ENCODE peak calls at places on chromosomes 12 and 14, in nine cellular contexts. T is Peyer's patch, C is A549, V is heart left ventricle, Q is IMR-90, S is ovary, Z is body of pancreas, G is stomach, D is sigmoid colon. U is an unnamed sample. For H3K4me1, the result is how much of the 10 kb centered on the place peaks cover.

GRCh38 chr12:2447861-2448260 is 346.9 kb upstream of the FKBP4 start:
- DNase-seq in T (no peak), C (no peak), V (no peak), Q (no peak), S (no peak), Z (no peak), G (no peak), D (no peak), U (no peak)

GRCh38 chr12:95620171-95620570 is 68.9 kb upstream of the USP44 start:
- DNase-seq in T (no peak), C (no peak), V (no peak), Q (no peak), S (no peak), Z (no peak), G (no peak), D (no peak), U (no peak)

GRCh38 chr12:69985656-69986055 is 160.6 kb downstream of the MYRFL start:
- DNase-seq in T (peak), C (peak), V (no peak), Q (no peak), S (no peak), Z (no peak), G (no peak), D (no peak), U (peak)

GRCh38 chr14:104390941-104391901 is 188.3 kb upstream of the C14orf180 start:
- DNase-seq in T (peak), C (no peak), V (peak), Q (no peak), S (peak), Z (no peak), G (peak), D (peak), U (no peak)

GRCh38 chr12:83945871-83946270 is 966.7 kb downstream of the SLC6A15 start:
- DNase-seq in T (no peak), C (peak), V (no peak), Q (peak), S (no peak), Z (no peak), G (no peak), D (no peak), U (no peak)

GRCh38 chr12:123096159-123096558 is 54.7 kb downstream of the PITPNM2 start:
- DNase-seq in T (no peak), C (no peak), V (no peak), Q (no peak), S (no peak), Z (no peak), G (no peak), D (no peak), U (no peak)

GRCh38 chr12:39490500-39491276 is 47.8 kb upstream of the KIF21A start:
- DNase-seq in T (no peak), C (no peak), V (no peak), Q (no peak), S (no peak), Z (no peak), G (no peak), D (no peak), U (no peak)

GRCh38 chr12:18250313-18250916 is 10.9 kb upstream of the PIK3C2G start:
- DNase-seq in T (peak), C (peak), V (no peak), Q (peak), S (no peak), Z (no peak), G (no peak), D (no peak), U (no peak)

GRCh38 chr12:646303-647038 is 16.8 kb downstream of the NINJ2 start:
- DNase-seq in T (peak), C (no peak), V (peak), Q (no peak), S (peak), Z (peak), G (peak), D (peak), U (no peak)

GRCh38 chr14:69037790-69038448 is 58.8 kb upstream of the ACTN1 start:
- DNase-seq in T (no peak), C (no peak), V (no peak), Q (peak), S (no peak), Z (no peak), G (no peak), D (no peak), U (no peak)

GRCh38 chr14:32254952-32255679 is 52.0 kb upstream of the RNU6-8 start:
- DNase-seq in T (peak), C (peak), V (peak), Q (peak), S (peak), Z (peak), G (peak), D (peak), U (peak)

GRCh38 chr14:54808326-54809161 is 94.1 kb downstream of the GCH1 start:
- DNase-seq in T (no peak), C (no peak), V (no peak), Q (no peak), S (no peak), Z (no peak), G (no peak), D (no peak), U (no peak)

GRCh38 chr14:72902802-72903530 is 9.1 kb upstream of the DPF3 start:
- DNase-seq in T (no peak), C (no peak), V (no peak), Q (no peak), S (no peak), Z (no peak), G (no peak), D (no peak), U (no peak)

GRCh38 chr12:52081263-52081733 is 1.8 kb downstream of the SMIM41 start:
- DNase-seq in T (peak), C (no peak), V (no peak), Q (no peak), S (peak), Z (no peak), G (no peak), D (peak), U (no peak)

GRCh38 chr14:24274101-24274543 is 2.7 kb upstream of the RABGGTA start:
- DNase-seq in T (no peak), C (no peak), V (no peak), Q (peak), S (no peak), Z (peak), G (peak), D (no peak), U (no peak)

GRCh38 chr14:44494125-44494524 is 13.0 kb downstream of the FSCB start:
- DNase-seq in T (no peak), C (no peak), V (no peak), Q (no peak), S (no peak), Z (no peak), G (no peak), D (no peak), U (no peak)

GRCh38 chr14:56730468-56731145 is 79.7 kb downstream of the OTX2 start:
- DNase-seq in T (no peak), C (no peak), V (no peak), Q (no peak), S (no peak), Z (no peak), G (no peak), D (no peak), U (no peak)

GRCh38 chr14:60713513-60713912 is 10.6 kb downstream of the SIX4 start:
- DNase-seq in T (no peak), C (no peak), V (no peak), Q (no peak), S (no peak), Z (no peak), G (no peak), D (no peak), U (no peak)

GRCh38 chr12:116954700-116955381 is 44.1 kb downstream of the FBXW8 start:
- DNase-seq in T (no peak), C (no peak), V (no peak), Q (no peak), S (peak), Z (peak), G (peak), D (no peak), U (no peak)

GRCh38 chr12:51449569-51450246 is 25.1 kb downstream of the SLC4A8 start:
- DNase-seq in T (no peak), C (no peak), V (no peak), Q (peak), S (no peak), Z (no peak), G (no peak), D (no peak), U (no peak)

GRCh38 chr14:100292776-100293461 is 13.3 kb downstream of the SLC25A29 start:
- DNase-seq in T (peak), C (no peak), V (peak), Q (no peak), S (peak), Z (peak), G (no peak), D (no peak), U (peak)

GRCh38 chr14:63713058-63713457 is 14.8 kb downstream of the SGPP1 start:
- DNase-seq in T (no peak), C (no peak), V (no peak), Q (no peak), S (no peak), Z (no peak), G (no peak), D (no peak), U (no peak)

GRCh38 chr12:58583541-58583940 is 336.8 kb downstream of the LRIG3 start:
- DNase-seq in T (no peak), C (no peak), V (no peak), Q (peak), S (no peak), Z (no peak), G (no peak), D (no peak), U (no peak)

GRCh38 chr12:123115409-123116111 is 35.3 kb downstream of the PITPNM2 start:
- DNase-seq in T (peak), C (no peak), V (no peak), Q (peak), S (peak), Z (peak), G (no peak), D (peak), U (peak)

GRCh38 chr14:29738056-29738455 is 189.6 kb downstream of the PRKD1 start:
- DNase-seq in T (no peak), C (no peak), V (no peak), Q (no peak), S (no peak), Z (no peak), G (no peak), D (no peak), U (no peak)

GRCh38 chr14:53999061-53999488 is 42.5 kb upstream of the BMP4 start:
- DNase-seq in T (no peak), C (no peak), V (no peak), Q (peak), S (no peak), Z (no peak), G (no peak), D (no peak), U (no peak)

GRCh38 chr12:132158677-132159554 is 14.7 kb downstream of the NOC4L start:
- DNase-seq in T (no peak), C (no peak), V (peak), Q (no peak), S (no peak), Z (no peak), G (no peak), D (no peak), U (no peak)

GRCh38 chr12:117189725-117190209 is 503 bp downstream of the FBXO21 start:
- DNase-seq in T (peak), C (peak), V (peak), Q (peak), S (peak), Z (peak), G (peak), D (peak), U (peak)

GRCh38 chr14:104367811-104368750 is 211.5 kb upstream of the C14orf180 start:
- DNase-seq in T (no peak), C (no peak), V (peak), Q (no peak), S (no peak), Z (no peak), G (no peak), D (no peak), U (no peak)

GRCh38 chr12:29562167-29562776 is 64.8 kb upstream of the OVCH1 start:
- DNase-seq in T (no peak), C (no peak), V (no peak), Q (peak), S (peak), Z (no peak), G (no peak), D (peak), U (no peak)

GRCh38 chr14:22332671-22333407 is 256.2 kb downstream of the DAD1 start:
- DNase-seq in T (no peak), C (no peak), V (no peak), Q (no peak), S (no peak), Z (no peak), G (no peak), D (no peak), U (no peak)

GRCh38 chr12:85277900-85278597 is 2.0 kb upstream of the ALX1 start:
- DNase-seq in T (peak), C (no peak), V (peak), Q (no peak), S (no peak), Z (peak), G (no peak), D (peak), U (peak)

GRCh38 chr12:109772622-109773321 is 59.1 kb downstream of the FAM222A start:
- DNase-seq in T (peak), C (no peak), V (no peak), Q (no peak), S (no peak), Z (no peak), G (no peak), D (peak), U (no peak)

GRCh38 chr12:18998343-18999270 is 130.9 kb upstream of the PLEKHA5 start:
- DNase-seq in T (no peak), C (no peak), V (no peak), Q (peak), S (no peak), Z (no peak), G (no peak), D (no peak), U (no peak)

GRCh38 chr14:99063620-99064225 is 208.3 kb downstream of the BCL11B start:
- DNase-seq in T (no peak), C (no peak), V (no peak), Q (no peak), S (no peak), Z (peak), G (no peak), D (no peak), U (no peak)

GRCh38 chr12:70733385-70733784 is 96.2 kb upstream of the PTPRB start:
- DNase-seq in T (peak), C (peak), V (no peak), Q (peak), S (no peak), Z (peak), G (no peak), D (no peak), U (no peak)

GRCh38 chr12:254039-254438 is 8.6 kb downstream of the SLC6A13 start:
- DNase-seq in T (no peak), C (no peak), V (no peak), Q (no peak), S (no peak), Z (no peak), G (no peak), D (no peak), U (no peak)

GRCh38 chr12:62466018-62466595 is 519 bp upstream of the MON2 start:
- DNase-seq in T (peak), C (peak), V (no peak), Q (peak), S (peak), Z (peak), G (peak), D (peak), U (peak)

GRCh38 chr14:69355955-69356321 is 42.2 kb downstream of the ERH start:
- DNase-seq in T (no peak), C (no peak), V (no peak), Q (peak), S (no peak), Z (peak), G (no peak), D (peak), U (no peak)

DNA sequence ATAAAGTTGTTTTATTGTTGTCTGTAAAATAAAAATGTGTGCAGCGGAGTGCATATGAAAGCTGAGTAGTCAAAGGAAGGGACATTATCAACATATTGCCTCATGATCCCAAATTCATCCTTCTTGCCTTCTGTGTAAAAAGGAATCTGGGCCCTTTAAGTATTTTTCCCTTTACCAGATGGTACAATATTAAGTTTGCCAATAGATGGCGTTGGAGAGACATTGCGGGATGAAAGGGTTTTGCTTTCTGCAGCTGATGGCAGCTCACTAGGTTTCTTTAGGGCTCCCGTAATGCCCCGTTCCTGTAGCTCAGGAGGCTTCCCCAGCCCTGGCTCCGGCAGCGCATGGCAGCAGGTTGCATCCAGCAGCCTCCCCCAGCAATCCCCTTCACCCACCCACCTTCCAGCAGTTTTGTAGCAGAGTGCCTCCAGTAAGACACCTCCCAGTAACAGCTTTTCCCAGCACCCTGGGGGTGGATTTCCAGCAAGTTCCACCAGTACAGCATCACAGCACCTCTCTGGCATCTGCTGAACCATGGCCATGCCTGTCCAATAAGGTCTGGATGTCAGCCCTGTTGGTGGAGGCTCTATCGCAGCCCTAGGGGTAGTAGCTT is 354.4 kb downstream of the MED13L start:
- DNase-seq in T (no peak), C (peak), V (no peak), Q (no peak), S (no peak), Z (no peak), G (no peak), D (no peak), U (no peak)
- TF ChIP-seq CTCF in T (peak), C (peak), V (no peak), Q (peak), S (no peak), Z (no peak), G (no peak), D (no peak), U (peak)

DNA sequence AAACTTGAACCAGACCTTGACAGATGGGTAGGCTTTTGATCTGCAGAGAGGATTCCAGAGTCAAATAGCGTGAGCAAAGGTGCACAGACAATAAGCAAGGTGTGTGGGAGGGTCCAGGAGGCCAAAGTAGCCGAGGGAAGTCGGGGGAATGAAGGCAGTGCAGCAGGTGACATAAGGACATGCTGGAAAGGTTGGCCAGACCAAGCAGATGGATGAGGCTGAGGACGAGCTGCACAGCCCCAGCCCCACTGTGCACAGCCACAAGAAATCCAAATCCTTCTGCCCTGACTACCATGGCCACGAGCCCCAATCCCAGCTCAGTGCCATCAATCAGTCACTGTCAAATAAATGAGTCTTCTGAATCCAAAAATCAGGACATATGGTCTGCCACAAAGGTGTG is 5.4 kb downstream of the TTC7B start:
- DNase-seq in T (no peak), C (no peak), V (peak), Q (no peak), S (no peak), Z (no peak), G (no peak), D (no peak), U (no peak)
- H3K4me1 ChIP-seq in T (under half), C (under half), V (half or more), Q (under half), S (under half), Z (half or more), G (half or more), D (under half), U (under half)

GRCh38 chr12:28457785-28458184 is 267.5 kb downstream of the CCDC91 start:
- DNase-seq in T (no peak), C (no peak), V (no peak), Q (no peak), S (no peak), Z (no peak), G (no peak), D (no peak), U (no peak)

GRCh38 chr12:28463396-28463795 is 273.1 kb downstream of the CCDC91 start:
- DNase-seq in T (no peak), C (no peak), V (no peak), Q (no peak), S (no peak), Z (no peak), G (no peak), D (no peak), U (no peak)

GRCh38 chr12:28456934-28457710 is 266.9 kb downstream of the CCDC91 start:
- DNase-seq in T (no peak), C (no peak), V (no peak), Q (no peak), S (no peak), Z (no peak), G (no peak), D (no peak), U (no peak)

GRCh38 chr12:28459481-28459880 is 269.2 kb downstream of the CCDC91 start:
- DNase-seq in T (no peak), C (no peak), V (no peak), Q (no peak), S (no peak), Z (no peak), G (no peak), D (no peak), U (no peak)

GRCh38 chr12:28460420-28461130 is 270.3 kb downstream of the CCDC91 start:
- DNase-seq in T (no peak), C (no peak), V (no peak), Q (no peak), S (no peak), Z (no peak), G (no peak), D (no peak), U (no peak)
- TF ChIP-seq POLR2A in T (no peak), C (no peak), V (no peak), Q (no peak), S (no peak), Z (no peak), G (no peak), D (no peak), U (no peak)

DNA sequence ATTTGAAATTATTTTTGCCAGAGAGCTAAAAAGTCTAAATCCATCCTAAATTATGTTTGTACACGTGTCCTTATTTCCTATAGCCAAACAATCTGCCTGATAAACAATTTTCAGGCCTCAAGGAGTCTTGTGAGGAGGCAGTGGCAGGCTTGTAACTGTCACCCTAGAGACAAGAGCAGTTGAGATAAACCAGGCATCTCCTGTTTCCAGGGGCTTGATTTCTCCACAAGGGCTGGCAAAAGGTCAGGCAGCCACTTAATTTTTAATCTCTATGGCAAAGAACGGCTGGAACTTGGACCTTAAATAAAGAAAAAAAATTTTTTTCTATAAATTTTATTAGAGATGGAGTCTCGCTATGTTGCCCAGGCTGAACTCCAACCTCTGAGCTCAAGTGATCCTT is 15.5 kb downstream of the PKP2 start:
- DNase-seq in T (no peak), C (no peak), V (no peak), Q (no peak), S (no peak), Z (no peak), G (no peak), D (no peak), U (no peak)
- TF ChIP-seq CTCF in T (no peak), C (no peak), V (no peak), Q (no peak), S (no peak), Z (no peak), G (no peak), D (no peak), U (no peak)

GRCh38 chr14:62066304-62066703 is 304.1 kb downstream of the SNAPC1 start:
- DNase-seq in T (no peak), C (no peak), V (no peak), Q (peak), S (no peak), Z (no peak), G (no peak), D (no peak), U (no peak)

GRCh38 chr14:62062645-62063044 is 300.4 kb downstream of the SNAPC1 start:
- DNase-seq in T (no peak), C (no peak), V (no peak), Q (no peak), S (no peak), Z (no peak), G (no peak), D (no peak), U (no peak)

GRCh38 chr14:62064741-62065323 is 302.6 kb downstream of the SNAPC1 start:
- DNase-seq in T (no peak), C (no peak), V (no peak), Q (no peak), S (no peak), Z (no peak), G (no peak), D (no peak), U (no peak)
- H3K4me1 ChIP-seq in T (under half), C (under half), V (under half), Q (under half), S (under half), Z (under half), G (under half), D (under half), U (under half)

GRCh38 chr12:78278706-78279105 is 448.0 kb downstream of the NAV3 start:
- DNase-seq in T (no peak), C (no peak), V (no peak), Q (no peak), S (no peak), Z (no peak), G (no peak), D (no peak), U (no peak)

GRCh38 chr12:78279567-78279966 is 448.9 kb downstream of the NAV3 start:
- DNase-seq in T (no peak), C (no peak), V (no peak), Q (no peak), S (no peak), Z (no peak), G (no peak), D (no peak), U (no peak)

GRCh38 chr12:78284417-78284816 is 453.7 kb downstream of the NAV3 start:
- DNase-seq in T (no peak), C (no peak), V (no peak), Q (peak), S (no peak), Z (no peak), G (no peak), D (no peak), U (no peak)
- TF ChIP-seq POLR2A in T (no peak), C (no peak), V (no peak), Q (no peak), S (no peak), Z (no peak), G (no peak), D (no peak), U (no peak)